ENCODE peak calls at places on chromosome 20, in six cellular contexts. V is thoracic aorta, C is GM06990, U is left ventricle myocardium inferior, T is tibial nerve, E is GM12865. G is an unnamed sample.

GRCh38 chr20:52049001-52049731 is 142.4 kb downstream of the ZFP64 start:
- DNase-seq in V (no peak), C (no peak), U (no peak), T (no peak), E (no peak), G (no peak)

GRCh38 chr20:57315083-57315963 is 14.3 kb upstream of the SPO11 start:
- DNase-seq in V (no peak), C (no peak), U (no peak), T (no peak), E (no peak), G (no peak)

GRCh38 chr20:8646716-8647115 is 422.2 kb upstream of the PLCB4 start:
- DNase-seq in V (no peak), C (no peak), U (no peak), T (no peak), E (no peak), G (no peak)

GRCh38 chr20:16475225-16475624 is 98.0 kb downstream of the KIF16B start:
- DNase-seq in V (no peak), C (no peak), U (no peak), T (no peak), E (no peak), G (no peak)

GRCh38 chr20:64222273-64222672 is 33.3 kb upstream of the PCMTD2 start:
- DNase-seq in V (no peak), C (no peak), U (no peak), T (no peak), E (no peak), G (no peak)

GRCh38 chr20:53845980-53846379 is 224.4 kb downstream of the BCAS1 start:
- DNase-seq in V (no peak), C (no peak), U (no peak), T (no peak), E (no peak), G (no peak)

GRCh38 chr20:35225319-35226125 is 968 bp upstream of the MMP24 start:
- DNase-seq in V (no peak), C (no peak), U (no peak), T (no peak), E (no peak), G (no peak)

GRCh38 chr20:20849126-20849525 is 136.7 kb upstream of the RALGAPA2 start:
- DNase-seq in V (no peak), C (no peak), U (no peak), T (no peak), E (no peak), G (no peak)

GRCh38 chr20:33301192-33301930 is 18.3 kb downstream of the BPIFB1 start:
- DNase-seq in V (no peak), C (no peak), U (no peak), T (no peak), E (peak), G (peak)

GRCh38 chr20:17202668-17203067 is 24.2 kb upstream of the PCSK2 start:
- DNase-seq in V (no peak), C (no peak), U (no peak), T (no peak), E (no peak), G (no peak)

GRCh38 chr20:32017711-32018251 is 7.5 kb downstream of the CCM2L start:
- DNase-seq in V (no peak), C (no peak), U (no peak), T (no peak), E (peak), G (peak)

GRCh38 chr20:24773751-24774201 is 175.3 kb upstream of the CST7 start:
- DNase-seq in V (no peak), C (no peak), U (no peak), T (no peak), E (peak), G (peak)

GRCh38 chr20:60752741-60753420 is 499.2 kb upstream of the CDH4 start:
- DNase-seq in V (no peak), C (no peak), U (no peak), T (peak), E (no peak), G (no peak)

GRCh38 chr20:20461526-20461925 is 93.6 kb downstream of the INSM1 start:
- DNase-seq in V (no peak), C (no peak), U (no peak), T (no peak), E (no peak), G (no peak)

GRCh38 chr20:31719644-31720485 is 2.8 kb downstream of the BCL2L1 start:
- DNase-seq in V (no peak), C (no peak), U (no peak), T (no peak), E (no peak), G (no peak)

GRCh38 chr20:63554361-63555278 is 661 bp downstream of the FNDC11 start:
- DNase-seq in V (no peak), C (peak), U (no peak), T (no peak), E (peak), G (peak)

GRCh38 chr20:1870792-1871550 is 24.2 kb upstream of the SIRPA start:
- DNase-seq in V (no peak), C (peak), U (no peak), T (no peak), E (peak), G (no peak)

GRCh38 chr20:16013631-16014030 is 559.6 kb downstream of the KIF16B start:
- DNase-seq in V (no peak), C (no peak), U (no peak), T (no peak), E (no peak), G (no peak)

GRCh38 chr20:47213960-47214359 is 142.5 kb downstream of the ZMYND8 start:
- DNase-seq in V (no peak), C (no peak), U (no peak), T (no peak), E (no peak), G (no peak)

GRCh38 chr20:18738055-18738454 is 75.5 kb upstream of the SCP2D1 start:
- DNase-seq in V (no peak), C (no peak), U (no peak), T (no peak), E (no peak), G (no peak)

GRCh38 chr20:43767686-43768474 is 41.1 kb upstream of the GTSF1L start:
- DNase-seq in V (no peak), C (no peak), U (no peak), T (no peak), E (no peak), G (no peak)

GRCh38 chr20:32003325-32003724 is 6.9 kb upstream of the CCM2L start:
- DNase-seq in V (no peak), C (no peak), U (no peak), T (no peak), E (no peak), G (no peak)

GRCh38 chr20:59246691-59247090 is 53.7 kb upstream of the EDN3 start:
- DNase-seq in V (no peak), C (no peak), U (no peak), T (no peak), E (no peak), G (no peak)

GRCh38 chr20:59240006-59240405 is 60.4 kb upstream of the EDN3 start:
- DNase-seq in V (no peak), C (no peak), U (no peak), T (no peak), E (no peak), G (no peak)

GRCh38 chr20:59248031-59248684 is 52.3 kb upstream of the EDN3 start:
- DNase-seq in V (no peak), C (no peak), U (no peak), T (no peak), E (no peak), G (no peak)

GRCh38 chr20:59242714-59243626 is 57.4 kb upstream of the EDN3 start:
- DNase-seq in V (no peak), C (no peak), U (no peak), T (no peak), E (no peak), G (peak)
- TF ChIP-seq CTCF in V (no peak), C (no peak), U (no peak), T (no peak), E (no peak), G (no peak)

GRCh38 chr20:45306431-45306982 is at the start of gene RBPJL:
- DNase-seq in V (no peak), C (no peak), U (no peak), T (no peak), E (no peak), G (peak)

GRCh38 chr20:45309075-45309474 is 976 bp upstream of the MATN4 start:
- DNase-seq in V (no peak), C (no peak), U (no peak), T (no peak), E (no peak), G (no peak)

GRCh38 chr20:45305262-45305661 is 1.4 kb upstream of the RBPJL start:
- DNase-seq in V (no peak), C (no peak), U (no peak), T (no peak), E (no peak), G (no peak)

GRCh38 chr20:45307076-45307645 is 521 bp downstream of the RBPJL start:
- DNase-seq in V (no peak), C (no peak), U (no peak), T (no peak), E (no peak), G (no peak)

DNA sequence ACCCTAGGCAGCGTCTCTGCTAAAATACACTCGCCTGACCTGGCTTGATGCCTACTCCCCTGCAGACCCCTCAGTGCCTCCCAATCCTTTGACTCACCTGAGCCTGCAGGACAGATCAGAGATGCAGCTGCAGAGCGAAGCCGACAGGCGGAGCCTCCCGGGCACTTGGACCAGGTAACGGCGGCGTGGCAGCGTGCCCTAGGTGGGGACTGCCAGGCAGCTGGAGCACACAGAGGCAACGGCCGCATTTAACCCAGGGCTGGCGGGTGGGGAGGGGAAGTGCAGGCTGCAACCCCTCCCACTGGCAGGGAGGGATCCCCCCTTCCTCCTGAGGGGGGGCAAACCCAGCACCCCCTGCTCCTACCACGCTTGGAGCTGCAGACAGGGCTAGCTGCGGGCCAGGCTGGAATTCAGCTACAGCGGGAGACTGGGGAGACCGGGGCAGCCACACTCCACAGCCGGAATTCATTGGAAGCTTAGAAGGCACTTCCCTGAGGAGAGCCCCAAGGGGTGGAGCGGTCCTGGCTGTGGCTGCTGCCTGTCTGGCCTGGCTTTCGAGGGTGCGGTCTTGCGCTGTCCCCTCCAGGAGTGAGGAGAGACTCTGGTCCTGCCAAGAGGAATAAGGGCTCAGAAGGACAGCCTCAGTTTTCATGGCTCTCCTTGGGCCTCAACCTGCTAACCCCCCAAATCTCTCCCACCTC is at the start of gene MATN4:
- DNase-seq in V (no peak), C (no peak), U (no peak), T (no peak), E (no peak), G (no peak)
- TF ChIP-seq CTCF in V (no peak), C (no peak), U (peak), T (no peak), E (no peak), G (no peak)

GRCh38 chr20:22182148-22182547 is 402.2 kb downstream of the FOXA2 start:
- DNase-seq in V (no peak), C (no peak), U (no peak), T (no peak), E (no peak), G (no peak)

GRCh38 chr20:22180244-22180643 is 404.1 kb downstream of the FOXA2 start:
- DNase-seq in V (no peak), C (no peak), U (no peak), T (no peak), E (no peak), G (peak)
- TF ChIP-seq CTCF in V (no peak), C (peak), U (no peak), T (no peak), E (peak), G (no peak)

DNA sequence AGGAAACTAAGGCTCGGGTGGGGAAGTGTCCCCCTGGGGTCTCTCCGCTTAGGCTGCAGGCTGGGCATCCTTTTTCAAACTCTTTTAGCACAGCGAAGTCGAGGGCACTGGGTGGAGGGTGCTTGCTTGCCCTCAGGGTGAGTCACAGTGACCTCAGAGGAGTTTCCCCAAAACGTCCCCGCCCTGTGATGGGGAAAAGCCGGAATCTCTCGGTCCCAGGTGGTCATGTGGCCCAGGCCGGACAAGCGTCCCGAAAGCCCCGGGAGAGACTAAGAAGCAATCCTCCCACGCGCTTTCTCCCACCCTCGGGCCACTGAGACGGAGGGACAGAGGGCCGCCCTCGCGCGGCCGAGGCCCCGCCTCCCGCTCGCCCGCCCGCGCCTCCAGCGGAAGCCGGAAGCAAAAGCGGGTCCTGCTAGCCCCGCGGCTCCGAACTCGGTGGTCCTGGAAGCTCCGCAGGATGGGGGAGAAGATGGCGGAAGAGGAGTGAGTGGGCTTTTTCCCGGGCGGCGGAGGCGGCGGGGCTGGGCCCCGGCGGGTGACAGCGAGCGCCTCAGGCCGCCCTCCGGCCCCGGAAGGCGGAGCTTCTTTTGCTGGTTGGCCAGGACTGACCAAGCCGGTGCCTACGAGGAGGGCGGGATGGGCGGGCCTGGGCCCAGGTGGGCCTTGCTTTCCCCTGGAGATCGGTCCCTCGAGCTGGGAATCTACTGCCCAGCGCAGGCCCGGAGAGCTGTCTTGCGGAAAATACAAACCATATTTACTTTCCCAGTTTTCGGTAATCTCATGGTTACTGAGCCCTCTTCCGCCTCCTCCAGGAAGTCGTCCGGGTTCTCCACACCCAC is at the start of gene SLC9A8:
- DNase-seq in V (peak), C (peak), U (peak), T (peak), E (peak), G (peak)
- TF ChIP-seq CTCF in V (peak), C (no peak), U (peak), T (peak), E (peak), G (peak)

GRCh38 chr20:45325367-45325766 is 17.3 kb upstream of the MATN4 start:
- DNase-seq in V (no peak), C (no peak), U (no peak), T (no peak), E (no peak), G (no peak)

GRCh38 chr20:45328451-45328850 is 19.8 kb downstream of the SDC4 start:
- DNase-seq in V (no peak), C (no peak), U (no peak), T (no peak), E (no peak), G (no peak)

GRCh38 chr20:45323731-45324130 is 15.6 kb upstream of the MATN4 start:
- DNase-seq in V (no peak), C (no peak), U (no peak), T (no peak), E (no peak), G (no peak)

GRCh38 chr20:45330476-45330875 is 17.7 kb downstream of the SDC4 start:
- DNase-seq in V (no peak), C (no peak), U (no peak), T (no peak), E (no peak), G (no peak)

GRCh38 chr20:45329497-45330319 is 18.5 kb downstream of the SDC4 start:
- DNase-seq in V (no peak), C (no peak), U (no peak), T (no peak), E (no peak), G (no peak)
- TF ChIP-seq CTCF in V (no peak), C (no peak), U (no peak), T (no peak), E (no peak), G (no peak)

DNA sequence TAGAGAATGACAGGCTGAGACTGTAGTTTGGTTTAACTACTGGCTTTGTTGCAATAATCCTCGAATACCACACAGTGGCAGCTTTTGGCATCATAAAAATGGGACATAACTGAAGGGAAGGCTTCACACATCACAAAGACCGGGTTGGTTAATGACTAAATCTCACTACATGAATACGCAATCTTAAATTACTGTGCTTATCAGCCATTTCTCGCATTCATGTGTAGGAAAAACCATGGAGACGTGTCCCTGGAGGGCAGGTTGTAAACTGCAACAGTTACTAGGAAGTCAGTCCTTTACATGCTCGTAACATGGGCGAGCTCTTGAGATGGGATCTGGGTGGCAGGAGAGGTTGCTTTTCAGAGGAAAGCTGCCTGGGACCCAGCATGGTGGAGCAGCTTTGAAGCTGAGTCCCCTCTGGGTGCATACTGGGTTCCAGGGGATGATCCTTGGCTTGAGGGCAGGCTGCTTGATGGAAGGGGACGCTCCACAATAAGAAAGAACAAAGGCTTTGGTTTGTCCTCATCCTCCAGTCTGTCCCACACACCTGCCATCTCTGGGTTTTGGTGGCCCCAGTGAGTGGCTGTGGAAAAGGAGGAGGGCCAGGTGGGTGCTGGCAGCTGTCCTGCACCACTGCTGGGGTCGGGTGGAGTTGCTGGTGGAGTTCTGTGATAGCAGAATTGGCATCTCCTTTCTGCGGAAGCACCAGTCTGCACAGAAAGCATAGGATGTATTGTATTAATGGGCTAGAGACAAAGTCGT is 2.1 kb downstream of the RPS21 start:
- DNase-seq in V (no peak), C (no peak), U (no peak), T (no peak), E (no peak), G (no peak)
- TF ChIP-seq CTCF in V (no peak), C (no peak), U (no peak), T (no peak), E (no peak), G (no peak)